ENCODE peak calls at places on chromosomes 4 and X, in six cellular contexts. N, L, B, U, J and I are unnamed samples.

GRCh38 chrX:29136904-29137303 is 549.7 kb downstream of the IL1RAPL1 start:
- DNase-seq in J (no peak), N (no peak), B (no peak), L (no peak), U (no peak), I (no peak)

GRCh38 chrX:39063037-39063436 is 261.8 kb downstream of the MID1IP1 start:
- DNase-seq in N (no peak), B (no peak), U (peak; percentile 3), L (no peak), J (no peak), I (no peak)

GRCh38 chrX:119236599-119237525 is 777 bp downstream of the PGRMC1 start:
- DNase-seq in N (peak; percentile 65), B (peak; percentile 45), U (peak; percentile 51), J (no peak), L (no peak), I (peak; percentile 19)

GRCh38 chrX:139141370-139141769 is 389.2 kb upstream of the F9 start:
- DNase-seq in L (no peak), J (no peak), B (no peak), U (no peak), N (no peak), I (no peak)

GRCh38 chrX:139881130-139881529 is 51.7 kb downstream of the ATP11C start:
- DNase-seq in L (no peak), N (peak; percentile 58), J (no peak), U (no peak), B (no peak), I (no peak)

GRCh38 chrX:53440631-53441517 is 6.7 kb upstream of the HSD17B10 start:
- DNase-seq in U (peak; percentile 48), B (peak; percentile 62), J (no peak), N (peak; percentile 24), L (peak; percentile 63), I (no peak)

GRCh38 chr4:3266076-3266475 is 17.1 kb downstream of the MSANTD1 start:
- DNase-seq in J (no peak), L (no peak), N (no peak), U (no peak), B (no peak), I (no peak)

GRCh38 chr4:136320471-136320813 is 1211.9 kb downstream of the PCDH18 start:
- DNase-seq in B (no peak), J (no peak), L (no peak), U (no peak), N (no peak), I (no peak)

GRCh38 chr4:189988892-189989431 is 38.1 kb downstream of the FRG2 start:
- DNase-seq in B (no peak), N (no peak), L (no peak), J (no peak), U (no peak), I (no peak)

GRCh38 chrX:30577362-30577961 is at the start of gene TASL:
- DNase-seq in B (peak; percentile 54), J (no peak), N (no peak), U (no peak), L (no peak), I (peak; percentile 71)

GRCh38 chr4:147809171-147809570 is 77.3 kb downstream of the ARHGAP10 start:
- DNase-seq in B (no peak), L (no peak), N (no peak), J (no peak), U (no peak), I (no peak)

GRCh38 chr4:153403761-153404160 is 59.3 kb downstream of the MND1 start:
- DNase-seq in N (no peak), J (no peak), L (no peak), U (no peak), B (no peak), I (no peak)

GRCh38 chrX:82748901-82749505 is 759.1 kb upstream of the POU3F4 start:
- DNase-seq in B (no peak), N (no peak), L (no peak), U (no peak), J (no peak), I (no peak)

GRCh38 chr4:34323549-34324325 is 1920.6 kb downstream of the ARAP2 start:
- DNase-seq in N (peak; percentile 63), U (peak; percentile 2), J (no peak), L (no peak), B (no peak), I (no peak)

GRCh38 chrX:122517781-122518180 is 666.3 kb upstream of the GRIA3 start:
- DNase-seq in J (no peak), N (peak; percentile 1), B (no peak), L (no peak), U (no peak), I (no peak)

GRCh38 chr4:122718265-122718664 is 14.2 kb upstream of the BBS12 start:
- DNase-seq in N (no peak), U (no peak), B (no peak), J (no peak), L (no peak), I (no peak)

GRCh38 chrX:108034725-108035124 is 10.1 kb upstream of the VSIG1 start:
- DNase-seq in L (no peak), B (no peak), N (no peak), J (no peak), U (no peak), I (no peak)

GRCh38 chr4:1379351-1379781 is 26.9 kb downstream of the NKX1-1 start:
- DNase-seq in J (no peak), U (no peak), L (no peak), B (no peak), N (no peak), I (no peak)

GRCh38 chr4:158722291-158722916 is 792 bp downstream of the PPID start:
- DNase-seq in J (peak; percentile 31), U (peak; percentile 35), L (no peak), N (peak; percentile 55), B (peak; percentile 22), I (peak; percentile 11)

GRCh38 chrX:44915361-44915868 is 42.4 kb downstream of the KDM6A start:
- DNase-seq in B (no peak), N (peak; percentile 31), U (no peak), J (no peak), L (no peak), I (no peak)

GRCh38 chr4:152090543-152090942 is 329.7 kb upstream of the GATB start:
- DNase-seq in B (peak; percentile 57), L (no peak), J (no peak), U (no peak), N (no peak), I (no peak)

GRCh38 chr4:78298618-78299017 is 241.5 kb downstream of the FRAS1 start:
- DNase-seq in U (no peak), N (peak; percentile 33), L (no peak), J (no peak), B (no peak), I (no peak)

GRCh38 chr4:93313207-93313606 is 515.3 kb upstream of the ATOH1 start:
- DNase-seq in B (no peak), L (no peak), N (peak; percentile 47), J (peak; percentile 4), U (no peak), I (no peak)

GRCh38 chr4:1242506-1243450 is 6.2 kb downstream of the CTBP1 start:
- DNase-seq in N (no peak), L (no peak), J (no peak), U (no peak), B (no peak), I (no peak)

GRCh38 chr4:173827707-173828106 is 297.7 kb upstream of the HAND2 start:
- DNase-seq in B (no peak), L (no peak), J (no peak), N (no peak), U (no peak), I (no peak)
- TF ChIP-seq CTCF in B (no peak), L (no peak), J (no peak), N (no peak), U (no peak), I (no peak)

GRCh38 chrX:129783176-129783776 is 3.5 kb downstream of the SASH3 start:
- DNase-seq in L (no peak), U (no peak), B (peak; percentile 49), J (no peak), N (no peak), I (no peak)

GRCh38 chrX:129780441-129781105 is 824 bp downstream of the SASH3 start:
- DNase-seq in J (no peak), L (no peak), U (no peak), B (no peak), N (no peak), I (no peak)

GRCh38 chrX:129782015-129782495 is 2.3 kb downstream of the SASH3 start:
- DNase-seq in U (no peak), B (no peak), J (no peak), L (no peak), N (no peak), I (no peak)

GRCh38 chrX:129781134-129782014 is 1.6 kb downstream of the SASH3 start:
- DNase-seq in J (no peak), N (peak; percentile 7), U (no peak), L (no peak), B (peak; percentile 93), I (peak; percentile 81)

DNA sequence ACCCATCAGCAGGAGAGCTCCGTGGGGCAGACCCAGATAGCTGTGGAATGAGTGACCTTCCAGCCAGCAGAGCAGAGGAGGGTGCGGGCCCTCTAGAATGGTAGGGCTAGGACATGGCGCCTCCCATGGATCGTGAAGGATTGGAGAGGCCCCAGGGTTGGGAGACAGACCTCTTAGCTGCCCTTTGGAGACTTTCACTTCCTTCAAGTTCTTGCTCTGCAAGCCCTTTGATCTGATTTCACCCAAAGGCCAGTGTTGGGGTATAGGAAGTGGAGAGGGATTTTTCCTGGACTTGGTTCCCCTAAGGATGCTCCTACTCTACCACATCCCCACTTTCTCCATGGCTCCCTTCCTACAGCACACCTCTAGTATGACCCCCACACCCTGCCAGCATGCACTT is 3.0 kb downstream of the SASH3 start:
- DNase-seq in N (no peak), B (no peak), U (no peak), J (no peak), L (no peak), I (no peak)
- TF ChIP-seq CTCF in N (no peak), B (no peak), U (no peak), J (no peak), L (no peak), I (no peak)

GRCh38 chrX:50905334-50905733 is 5.2 kb upstream of the BMP15 start:
- DNase-seq in L (no peak), U (peak; percentile 3), J (no peak), B (peak; percentile 5), N (no peak), I (no peak)
- TF ChIP-seq CTCF in L (peak; percentile 30), U (no peak), J (peak; percentile 14), B (peak; percentile 26), N (peak; percentile 36), I (no peak)

GRCh38 chr4:13907255-13907751 is 279.8 kb upstream of the BOD1L1 start:
- DNase-seq in U (peak; percentile 96), N (peak; percentile 98), L (no peak), B (no peak), J (peak; percentile 94), I (no peak)
- TF ChIP-seq CTCF in U (peak; percentile 57), N (peak; percentile 70), L (peak; percentile 76), B (no peak), J (peak; percentile 40), I (no peak)

GRCh38 chrX:41863343-41864203 is 59.8 kb downstream of the CASK start:
- DNase-seq in U (no peak), N (no peak), J (no peak), B (no peak), L (no peak), I (no peak)
- TF ChIP-seq CTCF in U (no peak), N (no peak), J (no peak), B (no peak), L (no peak), I (no peak)

GRCh38 chr4:16617416-16617815 is 281.0 kb downstream of the LDB2 start:
- DNase-seq in J (no peak), B (no peak), L (no peak), U (no peak), N (peak; percentile 88), I (no peak)
- TF ChIP-seq CTCF in J (no peak), B (no peak), L (no peak), U (no peak), N (no peak), I (no peak)